ENCODE peak calls at places on chromosomes 5 and 9, in six cellular contexts. E, O, F, P, K and W are unnamed samples.

GRCh38 chr5:152532714-152533113 is 127.6 kb upstream of the NMUR2 start:
- DNase-seq in F (peak; percentile 65), E (peak; percentile 42), P (no peak), K (peak; percentile 17), O (peak; percentile 55), W (no peak)

GRCh38 chr5:139394123-139394653 is 716 bp downstream of the PROB1 start:
- DNase-seq in E (no peak), P (no peak), K (peak; percentile 66), F (no peak), O (peak; percentile 88), W (peak; percentile 86)

GRCh38 chr5:39691993-39692392 is 267.2 kb upstream of the DAB2 start:
- DNase-seq in K (no peak), O (no peak), E (peak; percentile 15), F (no peak), P (no peak), W (no peak)

GRCh38 chr9:130137870-130138653 is 34.1 kb upstream of the NCS1 start:
- DNase-seq in K (peak; percentile 57), P (no peak), F (peak; percentile 97), O (no peak), E (no peak), W (no peak)

GRCh38 chr9:71001780-71002386 is 119.5 kb downstream of the TRPM3 start:
- DNase-seq in F (peak; percentile 25), O (peak; percentile 48), K (peak; percentile 10), P (no peak), E (peak; percentile 23), W (peak; percentile 15)

GRCh38 chr5:68033961-68034581 is 181.5 kb upstream of the PIK3R1 start:
- DNase-seq in K (peak; percentile 16), O (no peak), F (peak; percentile 56), P (no peak), E (no peak), W (no peak)

GRCh38 chr5:95647886-95648860 is 1.6 kb downstream of the RFESD start:
- DNase-seq in P (no peak), O (no peak), K (no peak), F (no peak), E (no peak), W (no peak)

GRCh38 chr9:133505186-133505830 is 19.5 kb downstream of the MYMK start:
- DNase-seq in O (no peak), P (no peak), F (no peak), E (no peak), K (no peak), W (no peak)

GRCh38 chr5:89457411-89458329 is 574.7 kb upstream of the MEF2C start:
- DNase-seq in O (no peak), K (peak; percentile 68), F (peak; percentile 83), E (peak; percentile 86), P (no peak), W (no peak)

GRCh38 chr5:39395521-39395920 is 29.3 kb downstream of the DAB2 start:
- DNase-seq in P (no peak), K (no peak), O (no peak), E (no peak), F (no peak), W (no peak)

GRCh38 chr5:170380361-170380951 is 8.7 kb downstream of the KCNMB1 start:
- DNase-seq in K (no peak), F (no peak), E (no peak), P (no peak), O (no peak), W (no peak)

GRCh38 chr5:127648997-127649550 is at the start of gene CTXN3:
- DNase-seq in O (no peak), E (no peak), P (no peak), K (no peak), F (no peak), W (no peak)

GRCh38 chr9:5560439-5560838 is 50.1 kb downstream of the PDCD1LG2 start:
- DNase-seq in F (no peak), E (no peak), K (no peak), P (no peak), O (no peak), W (no peak)

GRCh38 chr5:61915646-61916045 is 390.4 kb upstream of the KIF2A start:
- DNase-seq in P (no peak), K (no peak), O (no peak), F (no peak), E (no peak), W (no peak)

GRCh38 chr9:113649054-113649453 is 185.5 kb downstream of the RGS3 start:
- DNase-seq in F (peak; percentile 60), E (no peak), O (no peak), K (peak; percentile 76), P (no peak), W (no peak)

GRCh38 chr5:55694152-55694830 is 17.8 kb downstream of the SLC38A9 start:
- DNase-seq in K (no peak), E (peak; percentile 48), P (no peak), F (peak; percentile 24), O (peak; percentile 51), W (no peak)
- TF ChIP-seq CTCF in K (peak; percentile 55), E (peak; percentile 49), P (no peak), F (peak; percentile 49), O (peak; percentile 41), W (peak; percentile 51)

GRCh38 chr5:55691265-55692105 is 20.6 kb downstream of the SLC38A9 start:
- DNase-seq in O (peak; percentile 52), K (no peak), P (no peak), F (peak; percentile 70), E (peak; percentile 33), W (peak; percentile 57)

GRCh38 chr5:55692509-55692908 is 19.6 kb downstream of the SLC38A9 start:
- DNase-seq in O (no peak), E (no peak), P (no peak), F (no peak), K (no peak), W (no peak)

GRCh38 chr5:55692106-55692417 is 20.1 kb downstream of the SLC38A9 start:
- DNase-seq in E (no peak), K (no peak), P (no peak), F (no peak), O (no peak), W (no peak)
- TF ChIP-seq CTCF in E (no peak), K (peak; percentile 4), P (no peak), F (no peak), O (no peak), W (no peak)

GRCh38 chr9:109198736-109199384 is 31.8 kb upstream of the FRRS1L start:
- DNase-seq in K (no peak), O (no peak), E (peak; percentile 26), F (no peak), P (no peak), W (no peak)
- TF ChIP-seq CTCF in K (no peak), O (peak; percentile 6), E (peak; percentile 34), F (no peak), P (peak; percentile 15), W (peak; percentile 39)

GRCh38 chr5:8997542-8998070 is 548.3 kb downstream of the SEMA5A start:
- DNase-seq in F (no peak), P (no peak), E (no peak), K (no peak), O (no peak), W (no peak)

DNA sequence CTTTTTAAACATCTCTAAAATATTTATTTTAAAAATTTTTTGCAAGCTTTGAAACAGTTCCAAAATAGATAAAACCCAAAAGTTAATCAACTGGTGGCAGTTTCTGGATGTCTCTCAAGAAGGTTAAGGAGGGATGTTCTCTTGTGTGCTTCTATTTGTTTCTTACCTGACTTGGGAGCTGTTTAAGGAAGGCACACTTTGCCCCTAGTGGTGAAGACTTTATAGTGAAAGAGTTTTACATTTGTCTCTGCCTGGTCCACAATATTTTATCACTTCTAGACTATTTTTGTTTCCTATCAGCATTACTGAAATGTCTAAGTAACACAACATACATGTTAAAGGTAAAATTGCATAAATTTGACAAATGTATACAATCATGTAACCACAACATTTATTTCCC is 552.8 kb downstream of the SEMA5A start:
- DNase-seq in F (no peak), E (no peak), K (no peak), P (no peak), O (peak; percentile 14), W (no peak)
- TF ChIP-seq CTCF in F (peak; percentile 62), E (no peak), K (no peak), P (no peak), O (peak; percentile 40), W (peak; percentile 40)